ENCODE peak calls at places on chromosomes 5 and 9, in six cellular contexts. U is GM12878, R is GM12892, Y is K562, W is H1, P is HepG2. A is an unnamed sample.

GRCh38 chr9:7536310-7536939 is 263.2 kb downstream of the DMAC1 start:
- DNase-seq in U (no peak), R (peak; percentile 4), Y (peak; percentile 35), W (no peak), P (peak; percentile 45), A (peak; percentile 9)

GRCh38 chr9:73855206-73855605 is 641.9 kb upstream of the RORB start:
- DNase-seq in U (no peak), R (no peak), Y (no peak), W (no peak), P (no peak), A (no peak)

GRCh38 chr5:139407517-139407916 is 3.6 kb upstream of the SPATA24 start:
- DNase-seq in U (no peak), R (no peak), Y (no peak), W (no peak), P (no peak), A (no peak)

GRCh38 chr9:130973686-130974281 is 34.7 kb upstream of the FIBCD1 start:
- DNase-seq in U (no peak), R (no peak), Y (peak; percentile 65), W (no peak), P (no peak), A (no peak)

GRCh38 chr5:130836729-130837660 is 328.1 kb downstream of the HINT1 start:
- DNase-seq in U (peak; percentile 13), R (no peak), Y (no peak), W (no peak), P (no peak), A (no peak)

GRCh38 chr5:154267516-154267915 is 77.0 kb downstream of the GALNT10 start:
- DNase-seq in U (no peak), R (no peak), Y (no peak), W (no peak), P (no peak), A (no peak)

GRCh38 chr5:141223112-141223783 is at the start of gene PCDHB14:
- DNase-seq in U (no peak), R (no peak), Y (peak; percentile 8), W (no peak), P (peak; percentile 45), A (no peak)

GRCh38 chr5:6517494-6517893 is 68.8 kb downstream of the UBE2QL1 start:
- DNase-seq in U (no peak), R (no peak), Y (no peak), W (no peak), P (no peak), A (no peak)

GRCh38 chr5:76274566-76274965 is 128.5 kb upstream of the IQGAP2 start:
- DNase-seq in U (no peak), R (no peak), Y (no peak), W (no peak), P (no peak), A (no peak)

GRCh38 chr5:9781275-9781674 is 151.1 kb upstream of the TAS2R1 start:
- DNase-seq in U (no peak), R (no peak), Y (no peak), W (no peak), P (no peak), A (no peak)

GRCh38 chr9:91643474-91644102 is 220.0 kb upstream of the NFIL3 start:
- DNase-seq in U (no peak), R (no peak), Y (no peak), W (no peak), P (no peak), A (no peak)

GRCh38 chr5:14859150-14859549 is 12.4 kb downstream of the ANKH start:
- DNase-seq in U (no peak), R (no peak), Y (no peak), W (no peak), P (no peak), A (no peak)

GRCh38 chr5:74179701-74180100 is 460.8 kb downstream of the ENC1 start:
- DNase-seq in U (no peak), R (no peak), Y (no peak), W (no peak), P (no peak), A (no peak)

GRCh38 chr5:121246971-121247370 is 604.7 kb upstream of the FTMT start:
- DNase-seq in U (no peak), R (no peak), Y (no peak), W (no peak), P (no peak), A (no peak)

GRCh38 chr5:151742870-151743294 is 15.5 kb downstream of the ATOX1 start:
- DNase-seq in U (no peak), R (no peak), Y (peak; percentile 29), W (no peak), P (peak; percentile 41), A (no peak)

GRCh38 chr5:104189909-104190308 is 627.3 kb upstream of the NUDT12 start:
- DNase-seq in U (no peak), R (no peak), Y (peak; percentile 43), W (no peak), P (peak; percentile 10), A (no peak)

GRCh38 chr9:18058564-18058963 is 415.4 kb upstream of the ADAMTSL1 start:
- DNase-seq in U (no peak), R (no peak), Y (no peak), W (no peak), P (no peak), A (no peak)

GRCh38 chr9:73050062-73050814 is 97.4 kb upstream of the ALDH1A1 start:
- DNase-seq in U (no peak), R (no peak), Y (no peak), W (no peak), P (no peak), A (no peak)

GRCh38 chr5:172872997-172873491 is 39.0 kb downstream of the ERGIC1 start:
- DNase-seq in U (no peak), R (no peak), Y (no peak), W (no peak), P (no peak), A (no peak)

GRCh38 chr5:173321886-173322285 is 6.3 kb downstream of the STC2 start:
- DNase-seq in U (no peak), R (no peak), Y (no peak), W (no peak), P (no peak), A (no peak)

GRCh38 chr5:150428106-150428876 is 15.6 kb upstream of the CD74 start:
- DNase-seq in U (no peak), R (no peak), Y (peak; percentile 44), W (no peak), P (peak; percentile 83), A (no peak)

GRCh38 chr5:80140496-80140895 is 105.3 kb downstream of the THBS4 start:
- DNase-seq in U (no peak), R (no peak), Y (no peak), W (no peak), P (no peak), A (no peak)

GRCh38 chr5:80139573-80139972 is 104.4 kb downstream of the THBS4 start:
- DNase-seq in U (no peak), R (no peak), Y (no peak), W (no peak), P (no peak), A (no peak)

GRCh38 chr5:80134879-80135278 is 99.7 kb downstream of the THBS4 start:
- DNase-seq in U (no peak), R (no peak), Y (no peak), W (no peak), P (no peak), A (no peak)

GRCh38 chr5:80141147-80141671 is 106.1 kb downstream of the THBS4 start:
- DNase-seq in U (no peak), R (no peak), Y (no peak), W (peak; percentile 61), P (no peak), A (no peak)

DNA sequence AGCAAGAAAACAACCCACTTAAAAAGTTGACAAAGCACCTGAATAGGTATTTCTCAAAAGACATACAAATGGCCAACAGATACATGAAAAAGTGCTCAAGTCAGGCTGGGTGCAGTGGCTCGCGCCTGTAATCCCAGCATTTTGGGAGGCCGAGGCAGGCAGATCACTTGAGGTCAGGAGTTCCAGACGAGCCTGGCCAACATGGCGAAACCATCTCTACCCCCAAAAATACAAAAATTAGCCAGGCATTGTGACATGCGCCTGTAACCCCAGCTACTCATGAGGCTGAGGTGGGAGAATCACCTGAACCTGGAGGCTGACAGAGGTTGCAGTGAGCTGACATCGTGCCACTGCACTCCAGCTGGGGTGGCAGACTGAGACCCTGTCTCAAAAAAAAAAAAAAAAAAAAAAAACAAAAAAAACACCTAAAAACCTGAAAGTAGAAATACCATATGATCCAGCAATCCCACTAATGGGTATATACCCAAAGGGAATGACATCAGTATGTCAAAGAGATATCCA is 101.7 kb downstream of the THBS4 start:
- DNase-seq in U (no peak), R (no peak), Y (no peak), W (no peak), P (no peak), A (no peak)
- TF ChIP-seq POLR2A in U (no peak), R (no peak), Y (no peak), W (no peak), P (no peak), A (no peak)

GRCh38 chr5:157603333-157604190 is 28.0 kb upstream of the ADAM19 start:
- DNase-seq in U (no peak), R (no peak), Y (no peak), W (no peak), P (peak; percentile 18), A (no peak)

GRCh38 chr5:157606046-157606445 is 30.5 kb upstream of the ADAM19 start:
- DNase-seq in U (no peak), R (no peak), Y (no peak), W (no peak), P (no peak), A (no peak)

GRCh38 chr5:157608972-157609565 is 33.5 kb upstream of the ADAM19 start:
- DNase-seq in U (no peak), R (no peak), Y (no peak), W (no peak), P (no peak), A (no peak)

GRCh38 chr5:157610990-157611389 is 35.4 kb upstream of the ADAM19 start:
- DNase-seq in U (no peak), R (no peak), Y (peak; percentile 54), W (no peak), P (no peak), A (no peak)

GRCh38 chr5:157607371-157608161 is 32.0 kb upstream of the ADAM19 start:
- DNase-seq in U (no peak), R (no peak), Y (peak; percentile 24), W (no peak), P (no peak), A (no peak)
- TF ChIP-seq TAF1 in U (no peak), R (no peak), Y (no peak), W (no peak), P (no peak), A (no peak)

GRCh38 chr9:75299324-75299723 is 211.0 kb downstream of the OSTF1 start:
- DNase-seq in U (no peak), R (no peak), Y (no peak), W (no peak), P (peak; percentile 32), A (no peak)
- TF ChIP-seq POLR2A in U (no peak), R (no peak), Y (no peak), W (no peak), P (no peak), A (no peak)

GRCh38 chr9:120869726-120870125 is 7.3 kb downstream of the PHF19 start:
- DNase-seq in U (no peak), R (no peak), Y (no peak), W (no peak), P (no peak), A (no peak)

GRCh38 chr9:120869360-120869687 is 7.7 kb downstream of the PHF19 start:
- DNase-seq in U (no peak), R (no peak), Y (no peak), W (no peak), P (no peak), A (no peak)

GRCh38 chr9:120868339-120868675 is 8.7 kb downstream of the PHF19 start:
- DNase-seq in U (no peak), R (no peak), Y (no peak), W (no peak), P (no peak), A (no peak)

GRCh38 chr9:120868676-120869359 is 8.2 kb downstream of the PHF19 start:
- DNase-seq in U (peak; percentile 77), R (peak; percentile 92), Y (peak; percentile 100), W (peak; percentile 97), P (no peak), A (peak; percentile 91)

GRCh38 chr9:120870206-120870605 is 6.8 kb downstream of the PHF19 start:
- DNase-seq in U (no peak), R (no peak), Y (no peak), W (no peak), P (no peak), A (no peak)
- TF ChIP-seq TAF1 in U (no peak), R (no peak), Y (no peak), W (no peak), P (no peak), A (no peak)